ENCODE peak calls at places on chromosomes 3 and 15, in four cellular contexts. One of them, this sample, is unnamed.

GRCh38 chr3:56536735-56537134 is 20.2 kb upstream of the CCDC66 start:
- DNase-seq in neuronal stem cell: no peak
- DNase-seq in mesenchymal stem cell: no peak
- DNase-seq in H1: no peak
- DNase-seq in this sample: no peak

GRCh38 chr3:109702252-109702651 is 364.9 kb upstream of the DPPA4 start:
- DNase-seq in neuronal stem cell: no peak
- DNase-seq in mesenchymal stem cell: no peak
- DNase-seq in H1: no peak
- DNase-seq in this sample: no peak

GRCh38 chr3:141011511-141012262 is 39.5 kb upstream of the SPSB4 start:
- DNase-seq in neuronal stem cell: peak
- DNase-seq in mesenchymal stem cell: peak
- DNase-seq in H1: peak
- DNase-seq in this sample: peak

GRCh38 chr15:28881170-28881569 is 4.6 kb upstream of the APBA2 start:
- DNase-seq in neuronal stem cell: no peak
- DNase-seq in mesenchymal stem cell: peak
- DNase-seq in H1: no peak
- DNase-seq in this sample: no peak

GRCh38 chr15:31207246-31207645 is 105.7 kb upstream of the TRPM1 start:
- DNase-seq in neuronal stem cell: no peak
- DNase-seq in mesenchymal stem cell: no peak
- DNase-seq in H1: no peak
- DNase-seq in this sample: no peak

GRCh38 chr3:192816274-192816853 is 89.0 kb upstream of the FGF12 start:
- DNase-seq in neuronal stem cell: peak
- DNase-seq in mesenchymal stem cell: peak
- DNase-seq in H1: no peak
- DNase-seq in this sample: peak

GRCh38 chr15:45457215-45457614 is 65.3 kb downstream of the SLC30A4 start:
- DNase-seq in neuronal stem cell: no peak
- DNase-seq in mesenchymal stem cell: no peak
- DNase-seq in H1: no peak
- DNase-seq in this sample: no peak

GRCh38 chr3:133915685-133916639 is 20.3 kb upstream of the RAB6B start:
- DNase-seq in neuronal stem cell: no peak
- DNase-seq in mesenchymal stem cell: no peak
- DNase-seq in H1: no peak
- DNase-seq in this sample: no peak

GRCh38 chr3:12706504-12707253 is 42.8 kb upstream of the RAF1 start:
- DNase-seq in neuronal stem cell: peak
- DNase-seq in mesenchymal stem cell: peak
- DNase-seq in H1: peak
- DNase-seq in this sample: peak

GRCh38 chr3:142117052-142117451 is 32.3 kb downstream of the TFDP2 start:
- DNase-seq in neuronal stem cell: no peak
- DNase-seq in mesenchymal stem cell: no peak
- DNase-seq in H1: no peak
- DNase-seq in this sample: no peak

GRCh38 chr3:71384393-71384792 is 199.1 kb downstream of the FOXP1 start:
- DNase-seq in neuronal stem cell: no peak
- DNase-seq in mesenchymal stem cell: no peak
- DNase-seq in H1: no peak
- DNase-seq in this sample: peak

GRCh38 chr3:152389316-152389934 is 120.7 kb downstream of the MBNL1 start:
- DNase-seq in neuronal stem cell: no peak
- DNase-seq in mesenchymal stem cell: no peak
- DNase-seq in H1: no peak
- DNase-seq in this sample: peak

GRCh38 chr3:88589131-88589530 is 439.4 kb downstream of the C3orf38 start:
- DNase-seq in neuronal stem cell: no peak
- DNase-seq in mesenchymal stem cell: peak
- DNase-seq in H1: no peak
- DNase-seq in this sample: no peak

GRCh38 chr3:140752499-140752898 is 74.6 kb downstream of the TRIM42 start:
- DNase-seq in neuronal stem cell: no peak
- DNase-seq in mesenchymal stem cell: no peak
- DNase-seq in H1: no peak
- DNase-seq in this sample: no peak

GRCh38 chr3:19364150-19364549 is 215.8 kb downstream of the KCNH8 start:
- DNase-seq in neuronal stem cell: no peak
- DNase-seq in mesenchymal stem cell: no peak
- DNase-seq in H1: no peak
- DNase-seq in this sample: peak

GRCh38 chr3:142027295-142027694 is 122.0 kb downstream of the TFDP2 start:
- DNase-seq in neuronal stem cell: no peak
- DNase-seq in mesenchymal stem cell: peak
- DNase-seq in H1: no peak
- DNase-seq in this sample: no peak

GRCh38 chr15:34650177-34650576 is 66.7 kb upstream of the GOLGA8B start:
- DNase-seq in neuronal stem cell: no peak
- DNase-seq in mesenchymal stem cell: peak
- DNase-seq in H1: no peak
- DNase-seq in this sample: peak

GRCh38 chr15:90075420-90076289 is 26.6 kb downstream of the IDH2 start:
- DNase-seq in neuronal stem cell: no peak
- DNase-seq in mesenchymal stem cell: no peak
- DNase-seq in H1: no peak
- DNase-seq in this sample: peak

GRCh38 chr3:115833074-115833473 is 209.8 kb downstream of the GAP43 start:
- DNase-seq in neuronal stem cell: no peak
- DNase-seq in mesenchymal stem cell: no peak
- DNase-seq in H1: no peak
- DNase-seq in this sample: no peak

GRCh38 chr3:37509069-37509468 is 334.7 kb upstream of the LRRFIP2 start:
- DNase-seq in neuronal stem cell: no peak
- DNase-seq in mesenchymal stem cell: no peak
- DNase-seq in H1: no peak
- DNase-seq in this sample: no peak

GRCh38 chr3:37504583-37505357 is 330.4 kb upstream of the LRRFIP2 start:
- DNase-seq in neuronal stem cell: no peak
- DNase-seq in mesenchymal stem cell: no peak
- DNase-seq in H1: no peak
- DNase-seq in this sample: peak

GRCh38 chr3:37501906-37502305 is 327.5 kb upstream of the LRRFIP2 start:
- DNase-seq in neuronal stem cell: no peak
- DNase-seq in mesenchymal stem cell: no peak
- DNase-seq in H1: no peak
- DNase-seq in this sample: no peak

GRCh38 chr3:37506968-37507535 is 332.7 kb upstream of the LRRFIP2 start:
- DNase-seq in neuronal stem cell: no peak
- DNase-seq in mesenchymal stem cell: no peak
- DNase-seq in H1: no peak
- DNase-seq in this sample: peak

DNA sequence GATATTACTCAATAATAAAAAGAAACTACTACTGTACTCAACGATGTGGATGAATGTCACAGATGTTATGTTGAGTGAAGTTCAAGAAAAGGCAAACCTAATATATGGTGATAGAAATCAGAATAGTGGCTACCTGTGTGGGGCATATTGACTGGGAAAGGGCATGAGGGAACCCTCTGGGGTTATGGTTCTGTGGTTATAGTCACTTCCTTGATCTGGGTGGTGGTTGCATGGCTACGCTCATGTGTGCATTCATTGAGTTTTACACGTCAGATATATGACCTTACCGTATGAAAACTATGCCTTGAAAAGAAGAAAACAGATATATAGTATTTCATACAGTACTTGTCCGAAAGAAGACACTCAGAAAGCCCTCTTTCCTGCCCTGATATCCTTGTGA is 331.0 kb upstream of the LRRFIP2 start:
- DNase-seq in neuronal stem cell: no peak
- DNase-seq in mesenchymal stem cell: no peak
- DNase-seq in H1: no peak
- DNase-seq in this sample: no peak
- H2BK5ac ChIP-seq in neuronal stem cell: no peak
- H2BK5ac ChIP-seq in mesenchymal stem cell: no peak
- H2BK5ac ChIP-seq in H1: no peak
- H2BK5ac ChIP-seq in this sample: no peak

GRCh38 chr15:82679626-82680199 is 30.0 kb downstream of the AP3B2 start:
- DNase-seq in neuronal stem cell: no peak
- DNase-seq in mesenchymal stem cell: no peak
- DNase-seq in H1: no peak
- DNase-seq in this sample: no peak
- H3K4me3 ChIP-seq in neuronal stem cell: no peak
- H3K4me3 ChIP-seq in mesenchymal stem cell: no peak
- H3K4me3 ChIP-seq in H1: peak
- H3K4me3 ChIP-seq in this sample: peak

GRCh38 chr15:43268111-43269105 is 1.7 kb upstream of the TGM5 start:
- DNase-seq in neuronal stem cell: peak
- DNase-seq in mesenchymal stem cell: peak
- DNase-seq in H1: no peak
- DNase-seq in this sample: no peak

GRCh38 chr15:43266834-43267233 is at the start of gene TGM5:
- DNase-seq in neuronal stem cell: no peak
- DNase-seq in mesenchymal stem cell: no peak
- DNase-seq in H1: no peak
- DNase-seq in this sample: no peak

GRCh38 chr15:43270113-43270665 is 3.5 kb upstream of the TGM5 start:
- DNase-seq in neuronal stem cell: no peak
- DNase-seq in mesenchymal stem cell: no peak
- DNase-seq in H1: no peak
- DNase-seq in this sample: no peak

GRCh38 chr15:43267439-43267838 is 711 bp upstream of the TGM5 start:
- DNase-seq in neuronal stem cell: no peak
- DNase-seq in mesenchymal stem cell: no peak
- DNase-seq in H1: no peak
- DNase-seq in this sample: no peak

DNA sequence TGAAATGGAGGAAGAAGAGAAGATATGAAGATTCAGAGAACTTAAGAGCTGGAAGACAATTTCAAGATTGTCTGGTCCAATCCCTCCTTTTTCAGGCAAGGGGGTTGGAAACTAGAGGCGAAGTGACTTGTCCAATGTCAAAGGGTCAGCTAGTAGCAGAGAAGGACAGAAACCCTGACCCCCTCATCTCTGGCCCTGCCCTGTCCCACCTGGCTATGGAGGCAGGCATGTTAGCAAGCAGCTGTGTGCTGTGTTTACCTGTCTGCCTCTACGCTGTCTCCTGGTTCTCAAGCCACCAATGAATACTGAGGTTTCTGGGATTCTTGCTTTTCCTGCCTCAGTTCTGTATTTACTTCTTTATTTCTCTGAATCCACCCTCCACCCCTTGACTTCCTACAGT is 342 bp downstream of the TGM5 start:
- DNase-seq in neuronal stem cell: no peak
- DNase-seq in mesenchymal stem cell: no peak
- DNase-seq in H1: no peak
- DNase-seq in this sample: no peak
- H2BK12ac ChIP-seq in neuronal stem cell: no peak
- H2BK12ac ChIP-seq in mesenchymal stem cell: no peak
- H2BK12ac ChIP-seq in H1: no peak
- H2BK12ac ChIP-seq in this sample: no peak

GRCh38 chr15:87045741-87046140 is 966.1 kb downstream of the AGBL1 start:
- DNase-seq in neuronal stem cell: no peak
- DNase-seq in mesenchymal stem cell: no peak
- DNase-seq in H1: no peak
- DNase-seq in this sample: peak
- H2BK5ac ChIP-seq in neuronal stem cell: no peak
- H2BK5ac ChIP-seq in mesenchymal stem cell: no peak
- H2BK5ac ChIP-seq in H1: no peak
- H2BK5ac ChIP-seq in this sample: no peak

DNA sequence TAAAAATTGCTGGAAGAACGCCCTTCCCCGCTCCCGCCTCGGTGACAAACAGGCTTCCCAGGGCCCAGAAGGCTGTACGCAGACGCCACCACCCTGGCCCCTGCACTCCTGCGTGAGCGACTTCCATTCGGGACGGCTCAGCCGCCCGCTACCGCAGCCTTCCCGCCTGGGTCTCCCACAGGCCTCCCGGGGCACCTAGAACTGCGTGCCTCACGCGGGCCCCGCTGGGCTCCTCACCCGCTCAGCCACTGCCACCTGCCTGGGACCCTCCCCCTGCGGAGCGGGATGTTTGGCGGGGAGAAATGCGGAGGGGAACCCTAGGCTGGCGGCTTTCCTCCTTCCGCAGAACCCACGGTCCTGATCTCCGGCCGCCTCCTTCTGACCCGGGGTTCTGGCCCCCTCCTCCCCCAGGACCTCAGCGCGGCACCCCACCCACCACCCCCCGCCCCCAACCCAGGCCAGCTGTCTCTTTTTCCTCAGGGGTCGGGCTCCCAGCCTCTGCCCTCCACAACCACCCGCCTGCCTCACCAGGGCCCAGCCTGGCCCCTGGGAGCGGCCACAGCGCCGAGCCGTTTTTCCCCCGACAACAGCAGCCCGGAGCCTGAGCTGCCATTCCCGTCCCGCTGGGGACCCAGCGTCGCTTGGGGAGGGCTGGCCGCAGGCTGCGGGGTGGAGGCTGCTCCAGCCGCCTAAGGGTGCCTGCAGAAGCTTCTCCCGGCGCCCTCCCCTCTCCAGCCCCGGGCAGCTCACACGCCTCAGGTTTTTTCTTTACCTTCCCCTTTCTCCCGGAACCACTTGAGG is 27.6 kb upstream of the RAB7A start:
- DNase-seq in neuronal stem cell: peak
- DNase-seq in mesenchymal stem cell: peak
- DNase-seq in H1: no peak
- DNase-seq in this sample: peak
- H3K4me3 ChIP-seq in neuronal stem cell: no peak
- H3K4me3 ChIP-seq in mesenchymal stem cell: peak
- H3K4me3 ChIP-seq in H1: peak
- H3K4me3 ChIP-seq in this sample: peak

This sample was measured in trophoblast cell.